ENCODE peak calls at places on chromosomes 11 and 22, in seven cellular contexts. B is HCT116, E is SK-N-SH, O is H1, R is GM12878, U is K562, I is HepG2. C is an unnamed sample.

GRCh38 chr11:96257972-96258951 is 84.7 kb downstream of the MAML2 start:
- DNase-seq in B (no peak), I (no peak), E (no peak), U (no peak), R (no peak), O (no peak), C (no peak)

GRCh38 chr11:72111803-72112540 is 523 bp downstream of the ANAPC15 start:
- DNase-seq in E (peak), I (peak), U (peak), R (peak), O (peak), B (peak), C (peak)

GRCh38 chr11:34149786-34150185 is 44.4 kb downstream of the NAT10 start:
- DNase-seq in E (peak), R (no peak), U (peak), I (no peak), B (no peak), O (no peak), C (no peak)

GRCh38 chr11:60307507-60308195 is 19.4 kb upstream of the MS4A6E start:
- DNase-seq in O (no peak), R (no peak), U (no peak), I (no peak), B (no peak), E (no peak), C (no peak)

GRCh38 chr11:24391165-24391564 is 105.7 kb upstream of the LUZP2 start:
- DNase-seq in B (no peak), E (no peak), O (no peak), I (no peak), R (no peak), U (no peak), C (no peak)

GRCh38 chr11:27696961-27697360 is 3.3 kb downstream of the BDNF start:
- DNase-seq in I (no peak), O (no peak), B (no peak), U (no peak), R (no peak), E (no peak), C (no peak)

GRCh38 chr11:124768914-124769313 is 6.8 kb upstream of the ESAM start:
- DNase-seq in E (no peak), I (no peak), B (no peak), U (no peak), R (no peak), O (no peak), C (no peak)

GRCh38 chr11:134074346-134074745 is 5.5 kb downstream of the JAM3 start:
- DNase-seq in U (no peak), R (no peak), E (no peak), O (no peak), I (no peak), B (no peak), C (no peak)

GRCh38 chr22:49780992-49781782 is 46.5 kb downstream of the BRD1 start:
- DNase-seq in I (no peak), O (no peak), B (no peak), E (no peak), R (no peak), U (no peak), C (no peak)

GRCh38 chr22:48605856-48606255 is 1221.8 kb downstream of the BRD1 start:
- DNase-seq in I (peak), U (no peak), B (no peak), R (no peak), O (no peak), E (no peak), C (no peak)

GRCh38 chr11:30113326-30113873 is 96.6 kb upstream of the KCNA4 start:
- DNase-seq in U (no peak), R (no peak), E (no peak), I (no peak), O (no peak), B (no peak), C (no peak)

GRCh38 chr22:20464096-20464614 is 26.5 kb upstream of the SCARF2 start:
- DNase-seq in E (no peak), U (no peak), B (no peak), I (no peak), R (no peak), O (no peak), C (no peak)

GRCh38 chr11:124276081-124276480 is 19.9 kb downstream of the OR8G5 start:
- DNase-seq in E (no peak), R (no peak), B (no peak), U (no peak), I (no peak), O (no peak), C (no peak)

GRCh38 chr11:86706341-86707131 is 34.1 kb upstream of the ME3 start:
- DNase-seq in I (peak), U (no peak), O (no peak), B (no peak), E (no peak), R (no peak), C (no peak)

GRCh38 chr11:117861151-117862018 is 15.1 kb downstream of the FXYD6 start:
- DNase-seq in I (no peak), O (peak), E (peak), U (no peak), B (no peak), R (no peak), C (no peak)
- TF ChIP-seq POLR2AphosphoS5 in I (no peak), O (no peak), E (no peak), U (no peak), B (no peak), R (no peak), C (no peak)

GRCh38 chr11:6526411-6527135 is 29.5 kb downstream of the DNHD1 start:
- DNase-seq in I (no peak), U (no peak), R (peak), O (no peak), E (no peak), B (no peak), C (no peak)
- TF ChIP-seq CTCF in I (no peak), U (no peak), R (no peak), O (no peak), E (no peak), B (no peak), C (no peak)

DNA sequence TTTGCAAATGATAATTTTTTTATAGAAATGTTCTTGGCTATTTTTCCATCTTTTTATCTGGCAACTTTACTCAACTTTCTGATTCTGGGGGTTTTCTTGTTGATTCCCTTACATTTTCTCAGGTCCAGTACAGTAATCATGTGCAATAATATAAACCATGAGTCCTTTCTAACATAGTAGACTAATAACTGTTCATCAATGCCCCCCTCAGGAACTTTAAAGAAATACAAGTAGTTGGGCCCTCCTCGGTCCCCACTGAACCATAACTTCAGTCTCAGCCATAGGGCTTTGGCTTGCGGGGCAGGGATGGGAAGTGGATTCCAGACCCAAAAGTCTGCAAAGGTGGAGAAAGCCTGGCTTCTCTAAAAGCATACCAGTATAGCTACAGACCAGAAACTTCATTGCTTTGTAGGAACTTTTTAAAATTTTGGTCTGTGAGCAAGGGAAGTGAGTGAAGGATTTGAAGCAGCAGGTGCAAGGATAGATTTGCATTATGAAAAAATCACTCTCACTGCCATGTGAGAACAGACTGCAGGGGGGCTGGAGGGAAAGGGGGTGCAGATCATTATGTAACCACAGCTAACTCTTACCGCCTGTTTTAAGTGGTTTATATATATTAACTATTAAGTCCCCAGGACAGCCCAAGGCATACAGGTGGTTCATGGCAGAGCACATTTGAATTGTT is 10.5 kb upstream of the TUB start:
- DNase-seq in U (peak), R (no peak), E (peak), O (no peak), B (peak), I (peak), C (no peak)
- TF ChIP-seq SIN3A in U (no peak), R (no peak), E (no peak), O (no peak), B (no peak), I (no peak), C (no peak)

DNA sequence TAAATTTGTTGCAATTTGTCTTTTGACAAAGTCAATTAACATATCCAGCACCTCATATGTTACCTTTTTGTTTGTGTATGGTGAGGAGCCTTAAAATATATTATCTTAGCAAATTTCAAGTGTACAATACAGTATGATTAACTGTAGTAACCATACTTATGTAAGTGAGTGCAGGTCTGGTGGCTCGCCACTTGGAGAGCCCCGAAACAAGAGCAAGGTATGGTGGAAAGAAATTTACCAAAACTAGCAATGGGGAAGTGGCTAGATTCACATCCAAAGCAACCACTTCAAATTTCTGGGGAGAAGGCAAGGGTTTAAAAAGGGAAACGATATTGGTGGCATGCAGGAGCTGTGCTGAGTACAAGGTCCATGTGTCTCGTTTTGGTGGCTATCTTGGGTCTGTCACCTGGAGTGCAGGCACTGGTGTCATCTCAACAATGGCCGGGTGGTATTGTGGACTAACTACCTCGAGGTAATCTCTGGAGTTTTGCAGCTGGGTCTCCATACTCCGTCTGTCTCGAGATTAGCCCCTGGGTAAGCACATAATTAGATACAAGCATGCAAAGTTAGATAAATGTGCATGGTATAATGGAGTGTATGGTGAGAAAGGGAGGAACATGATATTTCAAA is 8.2 kb upstream of the FNBP4 start:
- DNase-seq in O (no peak), E (no peak), R (no peak), U (no peak), I (no peak), B (no peak), C (no peak)
- TF ChIP-seq POLR2AphosphoS5 in O (no peak), E (no peak), R (no peak), U (no peak), I (no peak), B (no peak), C (no peak)

GRCh38 chr22:39463931-39464390 is 7.1 kb downstream of the MGAT3 start:
- DNase-seq in B (no peak), O (no peak), E (no peak), R (no peak), U (no peak), I (no peak), C (no peak)

GRCh38 chr22:39468487-39469325 is 11.9 kb downstream of the MGAT3 start:
- DNase-seq in R (no peak), I (no peak), E (no peak), O (no peak), U (no peak), B (no peak), C (no peak)

GRCh38 chr22:39467390-39467901 is 10.6 kb downstream of the MGAT3 start:
- DNase-seq in I (no peak), U (no peak), E (no peak), R (no peak), O (no peak), B (no peak), C (no peak)

GRCh38 chr22:39469326-39469680 is 12.5 kb downstream of the MGAT3 start:
- DNase-seq in O (no peak), B (no peak), I (no peak), E (no peak), U (no peak), R (no peak), C (no peak)

DNA sequence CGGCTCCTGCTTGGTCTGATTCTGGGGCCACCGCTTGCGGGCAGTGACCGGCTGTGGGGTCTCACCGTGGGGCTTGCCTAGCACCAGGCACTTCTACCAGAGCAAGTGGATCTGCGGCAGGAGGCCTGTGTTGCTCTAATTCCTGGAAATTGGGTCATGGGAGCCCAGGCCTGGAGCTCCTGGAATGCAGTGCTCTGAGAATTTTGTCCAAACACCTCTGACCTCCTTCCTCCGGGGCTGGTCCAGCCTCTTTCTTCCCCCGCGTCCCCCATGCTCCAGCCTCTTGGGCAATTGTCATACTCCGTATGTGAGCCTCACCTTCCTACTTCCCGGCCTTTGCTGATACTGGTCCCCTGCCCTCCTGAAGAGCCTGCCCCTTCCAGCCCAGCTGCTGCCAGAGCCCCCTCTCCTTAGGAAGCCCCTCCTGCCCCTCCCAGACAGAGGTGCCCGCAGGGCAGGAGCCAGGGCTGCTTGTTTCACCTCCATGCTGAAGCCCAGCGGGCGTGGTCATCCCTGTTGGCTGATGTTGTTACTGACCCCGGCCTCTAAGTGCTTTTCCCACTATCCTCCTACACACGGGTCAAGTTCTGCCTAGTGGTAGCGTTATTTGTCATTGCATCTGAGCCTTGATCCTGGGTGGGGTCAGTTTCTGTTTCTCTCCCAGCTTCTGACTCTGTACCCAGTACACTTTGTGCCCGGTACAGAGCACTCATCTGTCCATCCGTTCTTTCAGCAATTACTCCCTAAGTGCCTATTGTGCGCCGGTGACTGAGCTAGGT is 9.6 kb downstream of the MGAT3 start:
- DNase-seq in U (no peak), E (no peak), I (no peak), O (no peak), B (no peak), R (no peak), C (no peak)
- TF ChIP-seq CTCF in U (no peak), E (no peak), I (no peak), O (no peak), B (no peak), R (no peak), C (no peak)

GRCh38 chr22:46710842-46711241 is 27.2 kb downstream of the CERK start:
- DNase-seq in I (no peak), U (no peak), R (no peak), E (no peak), B (no peak), O (no peak), C (no peak)
- TF ChIP-seq SIN3A in I (no peak), U (no peak), R (no peak), E (no peak), B (no peak), O (no peak), C (no peak)

GRCh38 chr11:18383388-18384156 is 10.8 kb upstream of the LDHA start:
- DNase-seq in E (peak), R (peak), I (peak), U (peak), B (peak), O (no peak), C (no peak)
- TF ChIP-seq POLR2AphosphoS5 in E (no peak), R (no peak), I (no peak), U (no peak), B (peak), O (no peak), C (no peak)